ENCODE peak calls at places on chromosome 18, in four cellular contexts. P is aorta; J is activated CD4-positive, CD25-positive, alpha-beta regulatory T cell; L is cerebellum. C is an unnamed sample.

GRCh38 chr18:79617521-79618500 is 61.8 kb upstream of the CTDP1 start:
- DNase-seq in P (peak; percentile 73), J (no peak), L (no peak), C (no peak)

GRCh38 chr18:77106331-77106730 is 26.3 kb downstream of the MBP start:
- DNase-seq in P (no peak), J (peak; percentile 25), L (no peak), C (peak; percentile 74)

GRCh38 chr18:55462652-55463051 is 125.3 kb downstream of the TCF4 start:
- DNase-seq in P (no peak), J (no peak), L (no peak), C (no peak)

GRCh38 chr18:50560681-50561629 is 1.1 kb downstream of the MAPK4 start:
- DNase-seq in P (peak; percentile 73), J (no peak), L (no peak), C (no peak)

GRCh38 chr18:45775726-45776125 is 49.7 kb upstream of the SIGLEC15 start:
- DNase-seq in P (no peak), J (no peak), L (no peak), C (no peak)

GRCh38 chr18:51399491-51400122 is 202.1 kb upstream of the MEX3C start:
- DNase-seq in P (no peak), J (no peak), L (no peak), C (no peak)

GRCh38 chr18:37783771-37784170 is 218.2 kb upstream of the CELF4 start:
- DNase-seq in P (no peak), J (no peak), L (peak; percentile 70), C (no peak)

GRCh38 chr18:3246636-3247242 is 862 bp upstream of the MYL12A start:
- DNase-seq in P (no peak), J (no peak), L (no peak), C (no peak)

GRCh38 chr18:21672868-21673267 is 31.7 kb downstream of the ABHD3 start:
- DNase-seq in P (no peak), J (no peak), L (peak; percentile 92), C (no peak)

GRCh38 chr18:1053654-1054315 is 149.1 kb downstream of the ADCYAP1 start:
- DNase-seq in P (no peak), J (no peak), L (no peak), C (no peak)

GRCh38 chr18:49647496-49648168 is 85.8 kb downstream of the LIPG start:
- DNase-seq in P (no peak), J (no peak), L (no peak), C (no peak)

GRCh38 chr18:57942493-57942892 is 101.5 kb upstream of the NEDD4L start:
- DNase-seq in P (no peak), J (no peak), L (no peak), C (no peak)

GRCh38 chr18:80022613-80023012 is 11.6 kb upstream of the RBFA start:
- DNase-seq in P (no peak), J (no peak), L (no peak), C (no peak)

GRCh38 chr18:75582406-75582821 is 154.9 kb upstream of the SMIM21 start:
- DNase-seq in P (no peak), J (no peak), L (no peak), C (no peak)

GRCh38 chr18:79681484-79682387 is 2.1 kb downstream of the CTDP1 start:
- DNase-seq in P (no peak), J (no peak), L (no peak), C (peak; percentile 55)

GRCh38 chr18:44852818-44853217 is 172.1 kb downstream of the SETBP1 start:
- DNase-seq in P (no peak), J (no peak), L (no peak), C (no peak)

GRCh38 chr18:13570216-13570615 is 156.1 kb downstream of the FAM210A start:
- DNase-seq in P (no peak), J (no peak), L (no peak), C (peak; percentile 14)

GRCh38 chr18:371616-371998 is 103.8 kb upstream of the THOC1 start:
- DNase-seq in P (no peak), J (no peak), L (no peak), C (no peak)

GRCh38 chr18:74836296-74837139 is 238.8 kb downstream of the ZNF407 start:
- DNase-seq in P (no peak), J (no peak), L (peak; percentile 35), C (no peak)

GRCh38 chr18:12659904-12660605 is 2.1 kb upstream of the SPIRE1 start:
- DNase-seq in P (no peak), J (no peak), L (peak; percentile 77), C (peak; percentile 3)

GRCh38 chr18:13126966-13127598 is 91.5 kb upstream of the LDLRAD4 start:
- DNase-seq in P (no peak), J (no peak), L (no peak), C (no peak)

GRCh38 chr18:23137093-23137640 is 1.9 kb downstream of the CABLES1 start:
- DNase-seq in P (no peak), J (no peak), L (no peak), C (no peak)

GRCh38 chr18:51275712-51276473 is 78.4 kb upstream of the MEX3C start:
- DNase-seq in P (no peak), J (no peak), L (no peak), C (no peak)

GRCh38 chr18:35136248-35136647 is 95.0 kb downstream of the MAPRE2 start:
- DNase-seq in P (no peak), J (no peak), L (no peak), C (no peak)

GRCh38 chr18:58955738-58956137 is 91.1 kb downstream of the ZNF532 start:
- DNase-seq in P (no peak), J (no peak), L (no peak), C (no peak)

GRCh38 chr18:57846258-57846657 is 43.1 kb upstream of the ATP8B1 start:
- DNase-seq in P (no peak), J (no peak), L (no peak), C (no peak)

GRCh38 chr18:44039826-44040225 is 640.9 kb upstream of the SETBP1 start:
- DNase-seq in P (no peak), J (no peak), L (no peak), C (no peak)

GRCh38 chr18:23352042-23352441 is 101.0 kb upstream of the RIOK3 start:
- DNase-seq in P (no peak), J (no peak), L (no peak), C (no peak)

GRCh38 chr18:1784113-1784512 is 787.2 kb downstream of the METTL4 start:
- DNase-seq in P (peak; percentile 67), J (no peak), L (no peak), C (no peak)

GRCh38 chr18:65103864-65104263 is 646.9 kb upstream of the CDH7 start:
- DNase-seq in P (no peak), J (no peak), L (no peak), C (no peak)

GRCh38 chr18:25621144-25621543 is 269.2 kb upstream of the ZNF521 start:
- DNase-seq in P (no peak), J (no peak), L (no peak), C (no peak)

GRCh38 chr18:54950221-54950620 is 9.0 kb downstream of the CCDC68 start:
- DNase-seq in P (no peak), J (no peak), L (peak; percentile 13), C (no peak)

GRCh38 chr18:51150430-51150746 is 47.1 kb downstream of the MEX3C start:
- DNase-seq in P (no peak), J (no peak), L (no peak), C (no peak)

GRCh38 chr18:675307-675706 is 17.9 kb downstream of the TYMS start:
- DNase-seq in P (no peak), J (no peak), L (no peak), C (no peak)

GRCh38 chr18:14945984-14946383 is 198.0 kb downstream of the ANKRD30B start:
- DNase-seq in P (no peak), J (no peak), L (no peak), C (no peak)

GRCh38 chr18:40159141-40160017 is 1795.7 kb upstream of the PIK3C3 start:
- DNase-seq in P (no peak), J (no peak), L (peak; percentile 34), C (no peak)

C was measured in effector CD4-positive, alpha-beta T cell.